ENCODE peak calls at places on chromosomes 16 and 17, in eight cellular contexts. G is mucosa of descending colon; N is cardiac muscle cell; U is activated T-helper 1 cell treated with anti-CD3 and anti-CD28 coated beads, Interleukin-12 subunit alpha, Interleukin-12 subunit beta, Interleukin-2, Interleukin-4 antibody, amounts not matched to agents 30 ng/mL and 10 ng/mL and 1 ng/mL, durations not matched to agents 14 hours and 24 hours and 36 hours; M is KG1; I is MG63; R is astrocyte of the hippocampus; A is brain microvascular endothelial cell. W is an unnamed sample.

GRCh38 chr16:65312071-65312470 is 190.2 kb upstream of the CDH11 start:
- DNase-seq in G (no peak), U (no peak), I (peak), A (peak), M (no peak), N (no peak), R (no peak), W (no peak)

GRCh38 chr16:49453983-49454382 is 80.4 kb downstream of the C16orf78 start:
- DNase-seq in R (no peak), I (no peak), A (no peak), G (no peak), N (no peak), M (no peak), U (no peak), W (no peak)

GRCh38 chr17:36534117-36534880 is at the start of gene MYO19:
- DNase-seq in G (peak), U (peak), M (peak), A (peak), R (peak), N (peak), I (peak), W (peak)

GRCh38 chr17:47948706-47949196 is 7.4 kb downstream of the PNPO start:
- DNase-seq in R (peak), U (no peak), N (no peak), G (peak), M (no peak), A (no peak), I (peak), W (no peak)

GRCh38 chr16:64964126-64964540 is 157.7 kb downstream of the CDH11 start:
- DNase-seq in R (peak), U (no peak), A (peak), M (no peak), G (no peak), I (no peak), N (no peak), W (no peak)

GRCh38 chr16:69171325-69172095 is 15.5 kb upstream of the SNTB2 start:
- DNase-seq in I (no peak), G (no peak), A (no peak), U (no peak), N (no peak), M (no peak), R (peak), W (no peak)

GRCh38 chr16:51355195-51355594 is 204.1 kb upstream of the SALL1 start:
- DNase-seq in U (no peak), R (no peak), N (no peak), I (no peak), A (no peak), M (no peak), G (no peak), W (no peak)

GRCh38 chr17:19708431-19709175 is 7.8 kb downstream of the SLC47A2 start:
- DNase-seq in M (no peak), I (no peak), U (no peak), A (no peak), R (no peak), N (no peak), G (no peak), W (no peak)

GRCh38 chr16:83839561-83839960 is 31.8 kb downstream of the HSBP1 start:
- DNase-seq in I (no peak), G (no peak), M (no peak), N (no peak), U (no peak), R (no peak), A (no peak), W (no peak)

GRCh38 chr17:58005031-58005727 is 1.9 kb downstream of the SRSF1 start:
- DNase-seq in N (no peak), A (no peak), I (peak), U (no peak), R (no peak), G (no peak), M (no peak), W (no peak)

GRCh38 chr17:21275047-21275578 is 9.4 kb upstream of the MAP2K3 start:
- DNase-seq in U (no peak), I (no peak), A (no peak), N (peak), R (peak), M (no peak), G (no peak), W (no peak)